ENCODE peak calls at places on chromosomes 3 and 15, in six cellular contexts. O, A, F, B, M and Q are unnamed samples. For H3K4me1, the result is how much of the 10 kb centered on the place peaks cover.

GRCh38 chr3:145450018-145450682 is 710.8 kb downstream of the PLOD2 start:
- DNase-seq in O (no peak), A (no peak), F (no peak), B (no peak), M (no peak), Q (no peak)

GRCh38 chr3:52848617-52849016 is 13.8 kb upstream of the MUSTN1 start:
- DNase-seq in O (no peak), A (no peak), F (no peak), B (no peak), M (no peak), Q (no peak)

GRCh38 chr15:81098349-81098748 is 35.7 kb upstream of the CFAP161 start:
- DNase-seq in O (no peak), A (no peak), F (no peak), B (no peak), M (no peak), Q (no peak)

GRCh38 chr3:196531418-196531817 is 16.3 kb upstream of the SMCO1 start:
- DNase-seq in O (no peak), A (no peak), F (no peak), B (no peak), M (no peak), Q (no peak)

GRCh38 chr15:75823860-75824613 is 19.2 kb upstream of the UBE2Q2 start:
- DNase-seq in O (no peak), A (no peak), F (peak), B (no peak), M (no peak), Q (no peak)

GRCh38 chr15:42593143-42593542 is 17.7 kb downstream of the STARD9 start:
- DNase-seq in O (no peak), A (no peak), F (no peak), B (peak), M (no peak), Q (peak)

GRCh38 chr15:56934269-56934668 is 15.8 kb downstream of the TCF12 start:
- DNase-seq in O (no peak), A (no peak), F (no peak), B (no peak), M (no peak), Q (no peak)

GRCh38 chr15:73803806-73804205 is 50.7 kb upstream of the INSYN1 start:
- DNase-seq in O (no peak), A (no peak), F (no peak), B (no peak), M (no peak), Q (no peak)

GRCh38 chr3:175732053-175732452 is 872.9 kb downstream of the NAALADL2 start:
- DNase-seq in O (no peak), A (no peak), F (no peak), B (no peak), M (no peak), Q (no peak)

GRCh38 chr15:36525430-36525829 is 54.0 kb upstream of the CDIN1 start:
- DNase-seq in O (no peak), A (no peak), F (no peak), B (no peak), M (no peak), Q (no peak)

GRCh38 chr3:50156991-50157493 is 1.9 kb downstream of the SEMA3F start:
- DNase-seq in O (no peak), A (no peak), F (peak), B (peak), M (no peak), Q (no peak)

GRCh38 chr3:122825460-122825859 is 30.6 kb downstream of the SLC49A4 start:
- DNase-seq in O (no peak), A (no peak), F (no peak), B (no peak), M (no peak), Q (no peak)

GRCh38 chr3:187265461-187265955 is 26.0 kb downstream of the MASP1 start:
- DNase-seq in O (no peak), A (no peak), F (no peak), B (no peak), M (no peak), Q (no peak)

GRCh38 chr3:172229462-172229861 is 190.1 kb downstream of the FNDC3B start:
- DNase-seq in O (no peak), A (no peak), F (no peak), B (no peak), M (no peak), Q (no peak)

GRCh38 chr3:170090601-170090981 is 52.8 kb downstream of the GPR160 start:
- DNase-seq in O (no peak), A (no peak), F (no peak), B (no peak), M (no peak), Q (no peak)

GRCh38 chr3:55491296-55491816 is 4.2 kb upstream of the WNT5A start:
- DNase-seq in O (peak), A (no peak), F (no peak), B (peak), M (no peak), Q (no peak)

GRCh38 chr3:188520466-188520865 is 366.5 kb downstream of the LPP start:
- DNase-seq in O (no peak), A (no peak), F (no peak), B (no peak), M (no peak), Q (no peak)

GRCh38 chr3:19644405-19644804 is 289.6 kb downstream of the EFHB start:
- DNase-seq in O (no peak), A (no peak), F (no peak), B (no peak), M (no peak), Q (no peak)

GRCh38 chr3:121619691-121620090 is 26.5 kb downstream of the FBXO40 start:
- DNase-seq in O (no peak), A (peak), F (no peak), B (no peak), M (no peak), Q (no peak)

GRCh38 chr3:4350789-4351163 is 47.6 kb downstream of the SETMAR start:
- DNase-seq in O (no peak), A (peak), F (no peak), B (peak), M (no peak), Q (no peak)

GRCh38 chr3:187725218-187725617 is 20.1 kb downstream of the BCL6 start:
- DNase-seq in O (no peak), A (no peak), F (no peak), B (no peak), M (peak), Q (no peak)

GRCh38 chr3:141278196-141279073 is 46.8 kb downstream of the PXYLP1 start:
- DNase-seq in O (no peak), A (no peak), F (no peak), B (no peak), M (peak), Q (peak)

GRCh38 chr3:4712109-4712508 is 219.0 kb downstream of the ITPR1 start:
- DNase-seq in O (no peak), A (no peak), F (no peak), B (peak), M (no peak), Q (no peak)

GRCh38 chr3:101388706-101389105 is 68.3 kb upstream of the IMPG2 start:
- DNase-seq in O (no peak), A (no peak), F (no peak), B (no peak), M (no peak), Q (no peak)

GRCh38 chr15:68304611-68305337 is 27.2 kb downstream of the FEM1B start:
- DNase-seq in O (no peak), A (no peak), F (peak), B (no peak), M (no peak), Q (peak)

GRCh38 chr3:194375473-194375872 is 5.9 kb upstream of the LRRC15 start:
- DNase-seq in O (no peak), A (no peak), F (peak), B (no peak), M (no peak), Q (no peak)

GRCh38 chr3:128585189-128585588 is 65.4 kb downstream of the RPN1 start:
- DNase-seq in O (no peak), A (no peak), F (no peak), B (no peak), M (no peak), Q (no peak)

GRCh38 chr3:196440696-196441095 is 8.5 kb upstream of the UBXN7 start:
- DNase-seq in O (no peak), A (no peak), F (no peak), B (no peak), M (no peak), Q (no peak)

GRCh38 chr15:29822100-29822684 is at the start of gene TJP1:
- DNase-seq in O (peak), A (peak), F (peak), B (peak), M (peak), Q (peak)

GRCh38 chr15:34851751-34852150 is 56.4 kb upstream of the ACTC1 start:
- DNase-seq in O (no peak), A (no peak), F (no peak), B (no peak), M (no peak), Q (no peak)

GRCh38 chr15:49421991-49422390 is 1.1 kb upstream of the FGF7 start:
- DNase-seq in O (peak), A (peak), F (peak), B (peak), M (peak), Q (peak)

GRCh38 chr3:189684317-189684716 is 53.1 kb downstream of the TP63 start:
- DNase-seq in O (no peak), A (no peak), F (no peak), B (no peak), M (no peak), Q (no peak)

GRCh38 chr3:191455257-191455952 is 5.6 kb upstream of the PYDC2 start:
- DNase-seq in O (no peak), A (no peak), F (no peak), B (no peak), M (no peak), Q (no peak)

GRCh38 chr15:71530116-71530515 is 280.2 kb upstream of the NR2E3 start:
- DNase-seq in O (no peak), A (no peak), F (no peak), B (no peak), M (no peak), Q (no peak)

GRCh38 chr15:71529353-71529752 is 281.0 kb upstream of the NR2E3 start:
- DNase-seq in O (no peak), A (no peak), F (no peak), B (no peak), M (no peak), Q (no peak)

GRCh38 chr15:71526061-71526460 is 284.3 kb upstream of the NR2E3 start:
- DNase-seq in O (no peak), A (no peak), F (no peak), B (no peak), M (no peak), Q (no peak)
- H3K27ac ChIP-seq in O (no peak), A (no peak), F (peak), B (no peak), M (no peak), Q (no peak)

DNA sequence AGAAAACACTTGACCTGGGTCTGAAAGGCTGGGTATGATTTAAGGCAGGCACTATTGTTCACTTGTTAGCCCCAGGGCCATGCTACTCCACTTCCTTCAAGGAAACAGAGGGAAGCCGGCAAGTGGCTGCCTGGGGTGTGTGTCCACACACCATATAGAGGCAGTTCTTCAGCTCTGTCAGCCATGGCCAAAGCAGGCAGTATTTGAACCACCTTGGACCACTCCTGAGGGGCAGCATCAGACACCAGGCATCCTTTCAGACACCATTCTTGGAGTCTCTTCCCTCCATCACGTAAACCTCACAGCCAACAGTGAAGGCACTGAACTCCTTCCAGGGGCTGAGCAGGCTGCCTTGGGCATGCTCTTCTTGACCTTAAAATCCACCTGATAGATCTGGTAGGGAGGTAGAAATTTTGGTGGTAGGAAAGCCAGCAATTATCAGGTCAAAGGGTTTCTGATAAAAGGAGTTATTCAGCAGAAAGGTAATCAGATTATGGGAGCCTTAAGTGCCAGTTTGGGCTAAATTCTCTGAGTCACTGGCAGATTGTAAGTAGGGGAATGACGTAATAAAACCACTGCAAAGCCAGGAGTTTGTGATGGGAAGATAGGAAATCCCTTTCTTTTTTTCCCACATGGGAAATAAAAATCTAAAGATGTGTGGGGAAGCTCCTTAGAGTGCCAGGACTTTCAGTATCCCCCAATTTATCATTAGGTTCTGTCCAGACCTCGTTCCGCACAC is 20.2 kb downstream of the TGFBR2 start:
- DNase-seq in O (no peak), A (no peak), F (no peak), B (no peak), M (no peak), Q (no peak)
- H3K4me1 ChIP-seq in O (under half), A (under half), F (under half), B (half or more), M (half or more), Q (under half)

GRCh38 chr3:9887478-9887877 is 2.9 kb upstream of the JAGN1 start:
- DNase-seq in O (no peak), A (no peak), F (no peak), B (no peak), M (no peak), Q (no peak)

GRCh38 chr3:9889405-9889804 is 1.0 kb upstream of the JAGN1 start:
- DNase-seq in O (no peak), A (no peak), F (no peak), B (no peak), M (no peak), Q (no peak)

GRCh38 chr3:9891072-9891622 is 737 bp downstream of the JAGN1 start:
- DNase-seq in O (no peak), A (no peak), F (no peak), B (no peak), M (no peak), Q (no peak)

GRCh38 chr3:9888540-9888939 is 1.9 kb upstream of the JAGN1 start:
- DNase-seq in O (no peak), A (no peak), F (no peak), B (no peak), M (no peak), Q (no peak)

GRCh38 chr3:9890249-9891071 is at the start of gene JAGN1:
- DNase-seq in O (peak), A (peak), F (peak), B (peak), M (peak), Q (peak)
- TF ChIP-seq CTCF in O (no peak), A (no peak), F (no peak), B (no peak), M (no peak), Q (no peak)

GRCh38 chr3:45654344-45654934 is 34.8 kb upstream of the SACM1L start:
- DNase-seq in O (no peak), A (no peak), F (no peak), B (no peak), M (no peak), Q (no peak)

GRCh38 chr3:45655906-45656305 is 33.3 kb upstream of the SACM1L start:
- DNase-seq in O (no peak), A (no peak), F (no peak), B (no peak), M (no peak), Q (no peak)

GRCh38 chr3:45657853-45658252 is 31.3 kb upstream of the SACM1L start:
- DNase-seq in O (no peak), A (no peak), F (no peak), B (no peak), M (no peak), Q (no peak)

GRCh38 chr3:45659661-45660566 is 29.3 kb upstream of the SACM1L start:
- DNase-seq in O (peak), A (peak), F (peak), B (peak), M (no peak), Q (peak)

DNA sequence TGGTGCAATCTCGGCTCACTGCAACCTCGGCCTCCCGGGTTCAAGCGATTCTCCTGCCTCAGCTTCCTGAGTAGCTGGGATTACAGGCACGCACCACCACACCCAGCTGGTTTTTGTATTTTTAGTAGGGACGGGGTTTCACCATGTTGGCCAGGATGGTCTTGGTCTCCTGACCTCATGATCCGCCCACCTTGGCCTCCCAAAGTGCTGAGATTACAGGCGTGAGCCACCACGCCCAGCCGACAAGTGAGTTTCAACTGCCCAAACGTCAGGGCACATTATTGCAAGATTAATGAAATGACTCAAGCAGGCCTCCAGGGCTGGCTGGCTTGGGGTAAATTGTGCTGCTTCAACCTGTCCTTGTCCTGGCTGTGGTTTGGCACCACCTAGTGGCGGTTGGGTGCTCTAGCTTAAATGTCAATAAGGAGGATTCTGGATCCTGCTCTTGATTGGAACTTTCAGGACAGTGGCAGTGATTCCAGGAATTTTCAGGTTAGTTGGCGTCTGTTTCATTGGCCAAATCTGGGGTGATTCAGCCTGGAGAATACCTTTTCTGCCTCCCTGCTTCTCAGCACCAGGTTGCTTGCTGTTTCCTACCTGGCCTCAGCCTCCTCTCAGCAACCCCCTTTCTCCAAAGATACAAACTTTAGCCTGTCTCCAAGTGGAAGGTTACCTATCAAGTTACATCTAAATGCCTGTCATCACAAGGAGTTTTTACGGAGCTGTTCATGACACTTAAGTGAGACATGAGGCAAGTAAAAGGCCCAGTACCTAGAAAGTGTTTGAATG is 32.4 kb upstream of the SACM1L start:
- DNase-seq in O (peak), A (peak), F (peak), B (peak), M (no peak), Q (peak)
- H3K27ac ChIP-seq in O (no peak), A (peak), F (no peak), B (no peak), M (no peak), Q (no peak)

GRCh38 chr3:12557472-12558105 is 702 bp downstream of the MKRN2 start:
- DNase-seq in O (no peak), A (no peak), F (no peak), B (no peak), M (no peak), Q (no peak)
- H3K4me1 ChIP-seq in O (under half), A (under half), F (under half), B (under half), M (under half), Q (under half)

GRCh38 chr15:78730955-78731354 is 80.3 kb downstream of the ADAMTS7 start:
- DNase-seq in O (no peak), A (no peak), F (no peak), B (no peak), M (no peak), Q (peak)

GRCh38 chr15:78739206-78739605 is 72.1 kb downstream of the ADAMTS7 start:
- DNase-seq in O (no peak), A (no peak), F (peak), B (peak), M (peak), Q (peak)

GRCh38 chr15:78737187-78737820 is 74.0 kb downstream of the ADAMTS7 start:
- DNase-seq in O (no peak), A (no peak), F (peak), B (no peak), M (no peak), Q (peak)

GRCh38 chr15:78732634-78733033 is 78.6 kb downstream of the ADAMTS7 start:
- DNase-seq in O (no peak), A (no peak), F (peak), B (no peak), M (no peak), Q (no peak)

DNA sequence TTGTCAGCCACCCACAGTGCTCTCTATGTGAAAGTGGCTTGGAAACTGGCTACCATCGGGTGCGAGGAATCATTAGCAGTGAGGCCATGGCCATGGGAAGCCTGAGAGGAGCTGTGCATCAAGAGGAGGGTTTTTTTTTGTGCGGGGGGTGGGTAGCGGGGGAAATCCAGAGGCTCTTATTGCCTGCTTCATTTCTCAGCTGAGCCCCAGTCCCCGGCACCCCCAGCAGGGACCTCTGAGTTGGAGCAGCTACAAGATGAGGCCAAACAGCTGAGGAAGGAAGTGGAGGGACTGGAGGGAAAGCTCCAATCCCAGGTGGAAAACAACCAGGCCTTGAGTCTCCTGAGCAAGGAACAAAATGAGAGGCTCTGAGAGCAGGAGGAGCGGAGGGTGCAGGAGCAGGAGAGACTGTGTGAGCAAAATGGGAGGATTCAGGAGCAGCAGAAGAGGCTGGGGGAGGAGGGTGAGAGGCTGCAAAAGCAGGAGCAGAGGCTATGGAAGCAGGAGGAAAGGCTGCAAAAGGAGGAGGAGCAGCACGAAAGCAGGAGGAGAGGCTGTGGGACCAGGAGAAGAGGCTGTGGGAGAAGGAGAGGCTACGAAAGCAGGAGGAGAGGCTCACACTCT is 76.7 kb downstream of the ADAMTS7 start:
- DNase-seq in O (no peak), A (no peak), F (peak), B (no peak), M (no peak), Q (peak)
- TF ChIP-seq CTCF in O (no peak), A (no peak), F (no peak), B (no peak), M (no peak), Q (no peak)

GRCh38 chr3:61871646-61872045 is 310.3 kb downstream of the PTPRG start:
- DNase-seq in O (no peak), A (no peak), F (no peak), B (no peak), M (no peak), Q (no peak)
- H3K27ac ChIP-seq in O (no peak), A (no peak), F (peak), B (no peak), M (no peak), Q (no peak)

GRCh38 chr3:129599073-129599472 is 7.4 kb downstream of the PLXND1 start:
- DNase-seq in O (no peak), A (no peak), F (no peak), B (no peak), M (peak), Q (no peak)
- H3K4me1 ChIP-seq in O (under half), A (under half), F (under half), B (half or more), M (half or more), Q (half or more)